ENCODE peak calls at places on chromosomes 3 and 15, in eight cellular contexts. G is epithelial cell of esophagus, M is fibroblast of pulmonary artery, U is neural crest cell, F is pancreas, K is AG09319, P is astrocyte of the spinal cord, L is Peyer's patch. D is an unnamed sample.
A peak's percentile ranks its signal among the peaks of the same experiment; 100 is the strongest.

GRCh38 chr15:97023131-97023844 is 692.8 kb downstream of the NR2F2 start:
- DNase-seq in M (peak; percentile 74), P (peak; percentile 46), K (no peak), G (peak; percentile 53), U (no peak), F (no peak), L (no peak), D (no peak)

GRCh38 chr3:131381445-131382291 is at the start of gene NUDT16:
- DNase-seq in K (peak; percentile 98), P (peak; percentile 100), M (peak; percentile 99), L (peak; percentile 100), U (peak; percentile 96), F (peak; percentile 100), G (peak; percentile 99), D (peak; percentile 100)

GRCh38 chr3:15359677-15360397 is 27.5 kb upstream of the SH3BP5 start:
- DNase-seq in M (peak; percentile 23), F (no peak), P (peak; percentile 24), G (no peak), L (no peak), U (no peak), K (no peak), D (no peak)

GRCh38 chr3:127173516-127174166 is 19.3 kb upstream of the PRR23E start:
- DNase-seq in U (no peak), M (no peak), P (no peak), K (no peak), F (no peak), L (no peak), G (no peak), D (no peak)

GRCh38 chr3:113272369-113272748 is 61.0 kb downstream of the BOC start:
- DNase-seq in U (no peak), M (no peak), P (no peak), L (no peak), G (no peak), K (no peak), F (no peak), D (no peak)

GRCh38 chr3:132713977-132714727 is 8.1 kb downstream of the NPHP3 start:
- DNase-seq in U (no peak), G (peak; percentile 44), M (no peak), P (no peak), K (no peak), F (no peak), L (no peak), D (no peak)

GRCh38 chr15:100052716-100053475 is 288.9 kb downstream of the ADAMTS17 start:
- DNase-seq in F (no peak), U (no peak), K (no peak), G (no peak), M (no peak), L (no peak), P (no peak), D (no peak)

GRCh38 chr3:28308196-28308595 is 40.3 kb upstream of the ZCWPW2 start:
- DNase-seq in M (peak; percentile 66), F (no peak), L (no peak), K (no peak), P (no peak), U (no peak), G (no peak), D (no peak)

GRCh38 chr15:46091860-46092450 is 457.1 kb downstream of the SQOR start:
- DNase-seq in P (peak; percentile 19), L (no peak), F (peak; percentile 8), M (peak; percentile 57), G (peak; percentile 27), U (peak; percentile 51), K (no peak), D (no peak)

GRCh38 chr3:139325551-139325950 is 18.3 kb upstream of the MRPS22 start:
- DNase-seq in M (no peak), U (no peak), P (no peak), F (peak; percentile 56), G (no peak), L (no peak), K (no peak), D (no peak)

GRCh38 chr3:40332684-40333083 is 23.2 kb downstream of the EIF1B start:
- DNase-seq in F (no peak), P (no peak), L (no peak), M (no peak), U (no peak), G (no peak), K (no peak), D (no peak)

GRCh38 chr15:69194854-69195253 is 34.4 kb downstream of the GLCE start:
- DNase-seq in K (no peak), L (no peak), F (no peak), M (peak; percentile 31), G (no peak), U (no peak), P (peak; percentile 8), D (no peak)

GRCh38 chr3:13198480-13198879 is 125.3 kb upstream of the IQSEC1 start:
- DNase-seq in K (no peak), M (no peak), L (no peak), U (no peak), P (no peak), F (no peak), G (no peak), D (no peak)

GRCh38 chr3:69770219-69770618 is 31.0 kb downstream of the MITF start:
- DNase-seq in M (peak; percentile 20), F (no peak), K (no peak), L (no peak), U (no peak), P (peak; percentile 42), G (peak; percentile 85), D (no peak)

GRCh38 chr15:92405942-92406341 is 12.3 kb downstream of the ST8SIA2 start:
- DNase-seq in U (no peak), L (no peak), G (no peak), F (no peak), M (no peak), P (no peak), K (no peak), D (no peak)

GRCh38 chr3:163776753-163777152 is 1301.5 kb downstream of the SI start:
- DNase-seq in M (no peak), U (no peak), F (no peak), P (no peak), G (no peak), K (no peak), L (no peak), D (no peak)

GRCh38 chr3:122410639-122411038 is 5.2 kb downstream of the WDR5B start:
- DNase-seq in L (no peak), K (no peak), P (no peak), G (peak; percentile 57), M (no peak), F (no peak), U (no peak), D (no peak)

GRCh38 chr15:70615435-70616310 is 147.7 kb downstream of the UACA start:
- DNase-seq in F (no peak), K (no peak), M (no peak), L (no peak), U (no peak), P (no peak), G (no peak), D (no peak)

GRCh38 chr15:85545185-85545584 is 164.8 kb downstream of the AKAP13 start:
- DNase-seq in P (no peak), F (no peak), M (peak; percentile 88), L (no peak), G (no peak), U (no peak), K (no peak), D (no peak)

DNA sequence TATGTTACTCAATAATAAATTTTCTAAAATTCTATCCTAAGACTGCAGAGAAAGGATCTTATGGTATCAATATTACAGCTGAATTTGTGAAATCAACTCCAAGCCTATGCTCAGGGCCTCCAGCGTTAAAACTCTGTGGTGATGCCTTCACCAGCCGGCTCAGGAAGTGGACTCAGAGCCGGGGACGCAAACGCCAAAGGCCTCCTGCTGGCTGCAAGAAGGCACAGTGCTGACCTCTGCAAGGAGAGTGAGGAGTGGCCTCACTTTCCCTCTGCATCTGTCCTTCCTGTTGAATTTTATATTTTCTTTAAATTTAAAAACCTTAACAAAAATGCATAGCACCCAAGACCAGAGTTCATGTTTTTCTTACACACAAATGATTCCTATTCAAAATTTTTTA is 48.5 kb downstream of the HERC2 start:
- DNase-seq in L (no peak), M (peak; percentile 49), U (peak; percentile 25), G (no peak), K (no peak), F (no peak), P (peak; percentile 46), D (no peak)
- TF ChIP-seq CTCF in L (no peak), M (peak; percentile 52), U (peak; percentile 46), G (peak; percentile 2), K (no peak), F (no peak), P (peak; percentile 51), D (no peak)

DNA sequence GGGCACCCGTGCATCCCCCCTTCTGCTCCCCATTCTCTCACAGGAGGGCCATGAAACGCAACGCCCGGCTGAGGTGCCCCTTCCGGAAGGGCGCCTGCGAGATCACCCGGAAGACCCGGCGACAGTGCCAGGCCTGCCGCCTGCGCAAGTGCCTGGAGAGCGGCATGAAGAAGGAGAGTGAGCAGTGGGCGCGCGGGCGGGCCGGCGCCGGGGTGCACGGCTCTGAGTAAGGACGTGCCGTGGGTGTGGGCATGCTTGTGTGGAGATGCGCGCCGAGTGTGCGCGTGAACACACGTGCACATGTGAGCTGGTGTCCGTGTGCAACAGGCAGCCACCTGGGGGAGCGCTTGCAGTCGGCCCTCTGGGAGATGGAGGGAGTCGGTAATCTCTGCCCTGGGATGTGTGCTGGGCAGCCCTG is 28.1 kb downstream of the NR1I2 start:
- DNase-seq in M (peak; percentile 31), F (peak; percentile 46), G (peak; percentile 45), L (peak; percentile 70), K (no peak), U (no peak), P (peak; percentile 26), D (no peak)
- TF ChIP-seq CTCF in M (peak; percentile 28), F (no peak), G (peak; percentile 29), L (no peak), K (peak; percentile 28), U (no peak), P (peak; percentile 55), D (no peak)

GRCh38 chr3:188279696-188280398 is 125.9 kb downstream of the LPP start:
- DNase-seq in K (no peak), M (no peak), P (peak; percentile 24), L (no peak), G (no peak), F (no peak), U (no peak), D (no peak)
- TF ChIP-seq CTCF in K (no peak), M (no peak), P (no peak), L (no peak), G (peak; percentile 7), F (no peak), U (no peak), D (no peak)

GRCh38 chr3:50354186-50354764 is 3.6 kb downstream of the CYB561D2 start:
- DNase-seq in F (no peak), L (no peak), M (no peak), P (no peak), G (no peak), K (no peak), U (no peak), D (no peak)

GRCh38 chr3:50358355-50358926 is 880 bp downstream of the TMEM115 start:
- DNase-seq in L (no peak), K (no peak), G (no peak), M (no peak), P (no peak), F (peak; percentile 50), U (no peak), D (no peak)

GRCh38 chr3:50356553-50356952 is 2.8 kb downstream of the TMEM115 start:
- DNase-seq in M (no peak), U (no peak), P (no peak), G (peak; percentile 44), K (no peak), F (peak; percentile 59), L (peak; percentile 87), D (no peak)

GRCh38 chr3:50354850-50355249 is 4.2 kb downstream of the CYB561D2 start:
- DNase-seq in L (no peak), F (no peak), K (no peak), G (no peak), U (no peak), M (no peak), P (no peak), D (no peak)

GRCh38 chr3:50355829-50356552 is 3.3 kb downstream of the TMEM115 start:
- DNase-seq in L (no peak), P (no peak), K (no peak), F (no peak), U (no peak), G (no peak), M (no peak), D (no peak)
- TF ChIP-seq CTCF in L (no peak), P (no peak), K (no peak), F (no peak), U (no peak), G (no peak), M (no peak), D (no peak)

D was measured in CD14-positive monocyte.